ENCODE peak calls at places on chromosome 1, in five cellular contexts. X is stimulated activated CD4-positive, alpha-beta T cell treated with anti-CD3 and anti-CD28 coated beads, Interleukin-4, amount 100 ng/mL, for 1 hour; A is ovary; I is HTR-8/SVneo; B is central memory CD8-positive, alpha-beta T cell. L is an unnamed sample.

GRCh38 chr1:241115784-241116183 is 241.2 kb downstream of the RGS7 start:
- DNase-seq in A (no peak), X (no peak), I (no peak), B (no peak), L (no peak)

GRCh38 chr1:215082532-215083407 is at the start of gene KCNK2:
- DNase-seq in A (peak), I (peak), X (no peak), B (no peak), L (peak)

GRCh38 chr1:21587602-21587953 is 78.4 kb downstream of the ALPL start:
- DNase-seq in A (no peak), I (no peak), B (no peak), X (no peak), L (peak)

GRCh38 chr1:29167904-29168303 is 13.8 kb downstream of the SRSF4 start:
- DNase-seq in A (no peak), I (no peak), X (no peak), B (no peak), L (no peak)

GRCh38 chr1:240765732-240766363 is 153.9 kb upstream of the GREM2 start:
- DNase-seq in A (no peak), X (no peak), I (peak), B (no peak), L (no peak)

GRCh38 chr1:179128520-179128919 is 46.6 kb downstream of the TOR3A start:
- DNase-seq in I (no peak), B (no peak), X (no peak), A (no peak), L (no peak)

GRCh38 chr1:236024655-236025054 is 40.2 kb downstream of the NID1 start:
- DNase-seq in B (no peak), I (no peak), A (no peak), X (no peak), L (no peak)

GRCh38 chr1:179047637-179048002 is 21.9 kb downstream of the FAM20B start:
- DNase-seq in X (no peak), B (no peak), A (no peak), I (no peak), L (peak)

GRCh38 chr1:47435506-47436303 is 2.1 kb upstream of the FOXD2 start:
- DNase-seq in I (no peak), B (no peak), X (no peak), A (no peak), L (no peak)

GRCh38 chr1:6822530-6823359 is 37.5 kb downstream of the CAMTA1 start:
- DNase-seq in X (no peak), B (no peak), I (no peak), A (no peak), L (peak)

GRCh38 chr1:38064232-38064903 is 17.8 kb upstream of the POU3F1 start:
- DNase-seq in I (peak), B (no peak), X (no peak), A (no peak), L (no peak)

GRCh38 chr1:228004887-228005462 is 1.8 kb upstream of the WNT3A start:
- DNase-seq in I (no peak), A (no peak), B (no peak), X (no peak), L (no peak)

GRCh38 chr1:11320153-11320936 is 47.3 kb downstream of the UBIAD1 start:
- DNase-seq in X (peak), A (no peak), B (no peak), I (no peak), L (peak)

GRCh38 chr1:93003981-93004380 is 42.7 kb upstream of the DIPK1A start:
- DNase-seq in B (no peak), A (no peak), I (no peak), X (no peak), L (no peak)

GRCh38 chr1:100354971-100355394 is 2.7 kb downstream of the CDC14A start:
- DNase-seq in X (no peak), I (peak), A (no peak), B (no peak), L (peak)